ENCODE peak calls at places on chromosome 3, in nine cellular contexts. L, E, T, F, X, Z, O, U and I are unnamed samples.

GRCh38 chr3:119413603-119414280 is 49.7 kb downstream of the TMEM39A start:
- DNase-seq in L (no peak), X (peak), T (no peak), Z (no peak), F (no peak), O (no peak), U (peak), E (no peak), I (no peak)

GRCh38 chr3:94234177-94234788 is 171.4 kb downstream of the NSUN3 start:
- DNase-seq in F (no peak), O (no peak), X (peak), Z (no peak), L (peak), T (no peak), E (no peak), U (peak), I (peak)

GRCh38 chr3:1830851-1831250 is 267.8 kb upstream of the CNTN4 start:
- DNase-seq in T (no peak), F (no peak), L (no peak), O (no peak), Z (no peak), E (no peak), X (no peak), U (no peak), I (no peak)

GRCh38 chr3:133568294-133569014 is 5.0 kb upstream of the CDV3 start:
- DNase-seq in Z (no peak), X (no peak), O (peak), F (no peak), L (peak), U (no peak), E (no peak), T (no peak), I (no peak)

GRCh38 chr3:46489875-46490274 is 7.9 kb upstream of the RTP3 start:
- DNase-seq in L (peak), F (no peak), Z (no peak), U (no peak), E (no peak), X (no peak), O (no peak), T (no peak), I (no peak)

GRCh38 chr3:189995129-189995528 is 125.6 kb downstream of the P3H2 start:
- DNase-seq in U (peak), X (no peak), L (peak), O (no peak), F (no peak), T (peak), E (no peak), Z (no peak), I (no peak)

GRCh38 chr3:161420746-161421145 is 49.4 kb upstream of the SPTSSB start:
- DNase-seq in O (no peak), L (no peak), T (no peak), X (no peak), F (no peak), U (peak), Z (no peak), E (no peak), I (no peak)

GRCh38 chr3:67783281-67784250 is 129.2 kb upstream of the SUCLG2 start:
- DNase-seq in T (no peak), O (no peak), X (no peak), E (no peak), F (no peak), L (peak), U (no peak), Z (no peak), I (no peak)

GRCh38 chr3:32816439-32817194 is 1.2 kb upstream of the TRIM71 start:
- DNase-seq in T (peak), O (no peak), F (peak), L (peak), E (peak), X (no peak), Z (peak), U (peak), I (peak)

GRCh38 chr3:168272343-168272984 is 176.7 kb upstream of the GOLIM4 start:
- DNase-seq in E (no peak), X (no peak), T (no peak), U (no peak), O (no peak), Z (no peak), F (no peak), L (no peak), I (no peak)

GRCh38 chr3:116417151-116417550 is 28.1 kb downstream of the LSAMP start:
- DNase-seq in Z (no peak), F (no peak), L (no peak), T (no peak), U (no peak), X (no peak), O (no peak), E (no peak), I (no peak)

GRCh38 chr3:101138817-101139216 is 145.6 kb upstream of the ABI3BP start:
- DNase-seq in E (no peak), F (no peak), Z (no peak), T (no peak), U (no peak), X (no peak), L (no peak), O (no peak), I (no peak)

GRCh38 chr3:193987186-193987585 is 148.8 kb upstream of the HES1 start:
- DNase-seq in F (no peak), E (no peak), U (no peak), X (no peak), L (peak), T (no peak), O (no peak), Z (no peak), I (no peak)

GRCh38 chr3:188664795-188665194 is 507.0 kb upstream of the TPRG1 start:
- DNase-seq in T (no peak), U (peak), E (no peak), F (no peak), X (peak), Z (no peak), L (no peak), O (no peak), I (no peak)
- TF ChIP-seq CTCF in T (no peak), U (peak), E (peak), F (no peak), X (no peak), Z (peak), L (no peak), O (peak), I (no peak)

GRCh38 chr3:180290300-180290699 is 253.6 kb upstream of the PEX5L start:
- DNase-seq in L (no peak), F (no peak), O (no peak), U (no peak), Z (no peak), T (no peak), X (no peak), E (no peak), I (no peak)

GRCh38 chr3:180295811-180296210 is 259.1 kb upstream of the PEX5L start:
- DNase-seq in U (no peak), F (no peak), L (no peak), O (no peak), Z (no peak), X (no peak), T (no peak), E (no peak), I (no peak)

GRCh38 chr3:180296971-180297370 is 260.2 kb upstream of the PEX5L start:
- DNase-seq in T (no peak), E (no peak), L (no peak), F (no peak), X (no peak), O (no peak), U (no peak), Z (no peak), I (no peak)

DNA sequence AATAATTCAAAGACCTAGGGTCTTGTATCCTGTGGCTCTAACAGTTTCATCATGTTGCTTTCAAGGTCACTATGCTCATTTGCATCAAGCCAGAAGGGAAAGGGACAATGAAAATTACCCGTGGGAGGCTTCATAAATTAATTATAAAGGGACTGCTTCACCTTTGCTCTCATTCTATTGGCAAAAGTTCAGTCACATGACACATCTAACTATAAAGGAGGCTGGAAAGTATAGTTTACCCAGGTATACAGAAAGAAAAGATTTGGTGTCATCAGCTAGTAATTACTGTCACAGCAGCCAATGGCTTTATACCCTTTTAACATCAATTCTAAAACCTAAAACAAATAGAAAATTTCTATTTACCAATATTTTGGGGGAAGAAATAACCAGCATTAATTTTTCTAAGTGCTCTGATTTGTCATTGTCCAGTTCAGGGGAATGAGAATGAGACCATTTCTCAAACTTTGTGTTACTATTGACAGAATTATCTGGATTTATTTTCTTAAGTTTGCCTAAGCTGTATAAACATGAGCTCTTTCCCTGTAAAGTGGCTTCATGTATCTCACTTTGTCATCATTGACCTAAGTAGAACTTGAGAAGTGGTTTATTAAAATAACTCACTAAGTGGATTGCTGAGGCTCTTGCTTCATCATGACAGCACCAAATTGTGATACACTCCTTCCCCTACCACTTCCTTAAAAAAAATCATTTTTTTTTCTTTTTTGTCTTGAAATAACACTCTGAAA is 257.7 kb upstream of the PEX5L start:
- DNase-seq in E (no peak), Z (no peak), U (no peak), L (no peak), X (no peak), T (no peak), O (no peak), F (no peak), I (no peak)
- TF ChIP-seq CTCF in E (no peak), Z (no peak), U (no peak), L (no peak), X (no peak), T (no peak), O (no peak), F (no peak), I (no peak)

DNA sequence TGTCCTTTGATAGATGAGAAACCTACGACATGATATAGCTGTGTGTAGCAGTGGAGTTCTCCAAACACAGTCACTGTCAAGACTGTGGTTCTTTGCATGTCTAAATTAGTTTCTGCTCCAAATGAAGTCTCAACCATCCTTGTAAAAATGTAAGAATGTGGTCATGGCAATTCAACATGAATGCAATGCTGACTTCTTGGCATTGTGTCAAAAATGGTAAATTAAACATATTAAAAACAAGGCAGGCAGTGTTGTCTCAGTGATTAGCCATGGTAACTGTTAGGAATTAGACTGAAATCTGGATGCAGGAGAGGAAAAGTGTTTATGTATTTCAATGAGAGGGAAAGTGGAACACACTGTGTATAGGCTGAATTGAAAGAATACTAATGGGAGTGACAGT is 597.1 kb downstream of the EDEM1 start:
- DNase-seq in X (no peak), O (no peak), U (no peak), L (no peak), T (no peak), F (no peak), Z (no peak), E (no peak), I (no peak)
- TF ChIP-seq CTCF in X (no peak), O (no peak), U (no peak), L (no peak), T (no peak), F (no peak), Z (no peak), E (no peak), I (no peak)

DNA sequence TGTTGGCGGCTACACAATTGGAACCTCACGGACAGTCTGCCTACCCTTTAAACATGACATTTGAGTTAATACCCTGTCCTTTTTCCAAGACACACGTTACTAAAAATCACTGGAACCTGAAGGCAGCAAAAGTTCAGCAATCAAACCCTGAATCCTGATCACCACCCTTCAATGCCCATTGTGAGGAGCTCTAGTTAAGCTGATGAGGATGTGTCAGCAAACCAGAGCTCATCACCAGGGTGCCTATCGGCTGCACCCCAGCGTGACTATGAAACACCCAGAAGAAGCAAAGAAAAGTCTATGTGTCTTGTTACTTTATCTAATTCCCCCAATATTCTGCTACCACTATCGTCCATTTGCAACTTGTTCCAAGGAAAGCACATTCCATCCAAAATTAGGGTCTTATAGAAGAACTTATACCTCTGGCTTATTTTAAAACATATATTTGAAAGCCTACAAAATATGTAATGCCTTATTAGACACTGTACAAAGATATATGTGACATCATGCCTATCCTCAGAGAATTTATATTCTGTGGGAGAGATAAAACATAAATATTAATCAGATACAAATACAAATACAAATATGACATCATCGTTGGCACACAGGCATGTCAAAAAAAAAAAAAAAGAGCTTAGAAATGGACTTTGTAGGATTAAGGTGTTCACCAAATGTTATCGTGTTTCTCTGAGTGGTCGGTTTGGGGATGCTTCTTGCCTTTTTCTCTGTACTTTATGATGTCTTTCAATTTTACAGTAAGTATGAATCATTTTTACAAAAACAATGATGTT is 219.7 kb upstream of the SETMAR start:
- DNase-seq in Z (no peak), X (no peak), L (no peak), F (no peak), T (no peak), O (no peak), E (no peak), U (no peak), I (no peak)
- TF ChIP-seq CTCF in Z (no peak), X (peak), L (no peak), F (no peak), T (no peak), O (no peak), E (no peak), U (no peak), I (no peak)

GRCh38 chr3:185977679-185978040 is 39.8 kb upstream of the TRA2B start:
- DNase-seq in L (no peak), E (no peak), T (no peak), O (no peak), X (no peak), F (no peak), U (no peak), Z (no peak), I (no peak)
- TF ChIP-seq CTCF in L (no peak), E (no peak), T (no peak), O (no peak), X (no peak), F (no peak), U (no peak), Z (peak), I (peak)

DNA sequence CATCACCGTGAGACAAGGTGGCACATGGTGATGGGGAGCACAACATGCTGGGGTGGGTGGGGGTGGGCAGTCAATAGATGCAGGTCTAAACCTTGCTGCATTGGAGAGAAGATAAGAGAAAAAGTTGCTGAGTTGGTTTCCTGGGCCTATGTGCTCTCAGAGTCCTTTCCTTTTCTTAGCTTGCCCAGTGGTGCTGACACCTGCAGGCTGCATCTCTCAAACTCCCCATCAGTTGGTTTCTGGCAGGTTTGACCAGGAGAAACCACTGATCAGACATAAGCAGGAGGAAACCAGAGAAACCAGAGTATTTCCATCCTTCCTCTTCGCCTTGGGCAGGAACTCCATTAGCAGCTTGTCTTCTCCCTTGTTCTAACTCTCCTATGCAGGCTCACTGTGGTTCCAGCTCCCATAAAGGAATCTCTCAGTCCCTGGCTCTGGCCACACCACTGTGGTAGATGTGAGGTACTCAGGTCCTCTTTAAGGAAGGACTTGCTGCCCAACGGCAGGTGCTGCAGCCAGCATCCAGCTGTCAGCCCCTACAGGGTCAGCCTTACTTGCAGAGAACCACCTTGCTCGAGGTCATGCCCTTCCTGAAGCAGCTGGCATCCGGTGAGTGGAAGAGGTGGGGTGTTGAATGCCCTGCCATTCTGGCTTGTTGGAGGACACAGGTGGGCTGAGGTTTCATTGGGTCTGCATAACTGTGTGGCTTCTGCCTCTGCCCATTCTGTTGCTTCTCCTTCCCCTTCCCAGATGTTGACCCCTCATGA is 172.3 kb upstream of the ANKRD28 start:
- DNase-seq in U (no peak), F (no peak), E (no peak), Z (no peak), X (no peak), O (no peak), T (no peak), L (no peak), I (no peak)
- TF ChIP-seq CTCF in U (no peak), F (no peak), E (no peak), Z (no peak), X (no peak), O (no peak), T (no peak), L (no peak), I (no peak)

DNA sequence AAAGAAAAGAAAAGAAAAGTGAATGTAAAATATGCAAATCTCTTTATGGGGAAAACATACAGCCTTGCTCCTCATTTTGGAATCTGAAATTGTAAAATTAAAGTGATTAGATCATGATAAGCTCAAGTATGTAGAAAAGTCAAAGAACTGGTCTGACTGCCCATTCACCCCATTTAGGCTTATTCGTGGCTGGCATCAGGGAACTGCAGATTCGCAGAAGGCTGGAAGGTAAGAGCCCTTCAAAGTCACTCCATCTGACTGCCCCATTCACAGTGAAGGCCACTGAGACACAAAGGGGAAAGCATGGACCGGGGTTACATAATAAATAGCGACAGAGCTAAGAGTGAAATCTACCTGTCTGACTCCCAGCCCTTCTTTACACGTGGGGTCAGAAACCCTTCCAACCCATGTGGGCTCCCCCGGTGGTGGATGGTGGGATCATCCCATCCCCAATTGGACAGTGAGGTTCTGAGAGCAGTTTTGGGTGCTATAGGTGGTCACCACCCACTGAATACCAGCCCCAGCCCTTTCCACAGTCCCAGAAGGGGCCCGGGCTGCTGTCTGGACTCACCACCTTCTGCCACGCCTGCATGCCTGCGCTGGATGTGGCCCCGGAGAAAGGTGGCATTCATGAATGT is 18.1 kb downstream of the DZIP1L start:
- DNase-seq in X (no peak), E (no peak), F (no peak), L (no peak), U (peak), T (peak), Z (no peak), O (no peak), I (peak)
- TF ChIP-seq CTCF in X (no peak), E (no peak), F (peak), L (peak), U (peak), T (peak), Z (no peak), O (peak), I (peak)

GRCh38 chr3:58522759-58523425 is 14.1 kb downstream of the ACOX2 start:
- DNase-seq in Z (no peak), O (no peak), X (no peak), T (no peak), U (no peak), E (no peak), L (no peak), F (no peak), I (no peak)
- TF ChIP-seq CTCF in Z (no peak), O (no peak), X (no peak), T (no peak), U (no peak), E (no peak), L (no peak), F (no peak), I (no peak)